ENCODE peak calls at places on chromosomes 6 and 20, in ten cellular contexts. S, Z, L, J, B, P, C, F, K and T are unnamed samples. For H3K9me3, the result is how much of the 10 kb centered on the place peaks cover.

GRCh38 chr6:136403166-136403980 is 113.7 kb upstream of the BCLAF1 start:
- DNase-seq in S (no peak), Z (peak), L (no peak), J (no peak), B (peak), P (no peak), C (no peak), F (peak), K (peak), T (no peak)

GRCh38 chr20:53750827-53751393 is 157.3 kb upstream of the ZNF217 start:
- DNase-seq in S (no peak), Z (peak), L (peak), J (no peak), B (no peak), P (no peak), C (no peak), F (peak), K (peak), T (no peak)

GRCh38 chr6:21965953-21966539 is 330.8 kb downstream of the PRL start:
- DNase-seq in S (no peak), Z (no peak), L (no peak), J (no peak), B (no peak), P (no peak), C (no peak), F (no peak), K (no peak), T (no peak)

GRCh38 chr6:161882196-161882595 is 608.3 kb upstream of the AGPAT4 start:
- DNase-seq in S (no peak), Z (no peak), L (no peak), J (no peak), B (no peak), P (no peak), C (no peak), F (no peak), K (no peak), T (no peak)

GRCh38 chr6:53391170-53391569 is 42.4 kb upstream of the ELOVL5 start:
- DNase-seq in S (no peak), Z (no peak), L (no peak), J (no peak), B (no peak), P (no peak), C (no peak), F (peak), K (no peak), T (no peak)

GRCh38 chr6:162964703-162965140 is 236.9 kb downstream of the PACRG start:
- DNase-seq in S (peak), Z (peak), L (no peak), J (no peak), B (peak), P (peak), C (no peak), F (peak), K (peak), T (peak)

GRCh38 chr6:154482858-154483257 is 27.6 kb downstream of the CNKSR3 start:
- DNase-seq in S (peak), Z (no peak), L (no peak), J (no peak), B (no peak), P (no peak), C (no peak), F (peak), K (no peak), T (no peak)

GRCh38 chr6:148653138-148653776 is 93.6 kb upstream of the UST start:
- DNase-seq in S (no peak), Z (no peak), L (peak), J (no peak), B (peak), P (no peak), C (no peak), F (no peak), K (peak), T (no peak)

GRCh38 chr6:37357288-37357687 is 3.5 kb downstream of the RNF8 start:
- DNase-seq in S (no peak), Z (no peak), L (no peak), J (no peak), B (no peak), P (no peak), C (no peak), F (no peak), K (no peak), T (no peak)

GRCh38 chr6:166998256-166999144 is 697 bp upstream of the CEP43 start:
- DNase-seq in S (peak), Z (peak), L (no peak), J (peak), B (no peak), P (peak), C (no peak), F (no peak), K (no peak), T (no peak)
- TF ChIP-seq CTCF in S (no peak), Z (no peak), L (peak), J (no peak), B (no peak), P (no peak), C (no peak), F (no peak), K (no peak), T (no peak)

DNA sequence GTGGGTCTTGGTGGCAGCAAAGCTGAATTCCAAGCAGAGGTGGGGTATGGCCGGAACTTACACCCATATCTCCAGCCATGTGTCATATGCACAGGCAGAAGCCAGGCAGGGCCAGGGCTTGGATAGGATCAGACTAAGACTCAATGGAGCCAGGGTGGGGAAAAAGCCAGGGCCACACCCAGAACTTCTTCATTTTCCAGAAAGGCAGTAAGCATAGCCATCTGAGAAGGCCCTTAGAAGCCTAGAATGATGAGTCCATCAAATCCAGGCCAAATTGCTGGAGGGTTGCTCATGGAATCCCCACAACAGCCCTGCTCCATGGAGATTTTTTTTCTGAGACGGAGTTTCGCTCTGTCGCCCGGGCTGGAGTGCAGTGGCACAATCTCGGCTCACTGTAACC is 116.2 kb upstream of the SRSF6 start:
- DNase-seq in S (no peak), Z (no peak), L (no peak), J (no peak), B (no peak), P (no peak), C (no peak), F (no peak), K (no peak), T (no peak)
- H3K9me3 ChIP-seq in S (under half), Z (under half), L (under half), J (under half), B (under half), P (under half), C (under half), F (under half), K (under half), T (under half)

GRCh38 chr6:107416179-107416578 is 43.2 kb downstream of the PDSS2 start:
- DNase-seq in S (no peak), Z (no peak), L (no peak), J (no peak), B (no peak), P (no peak), C (no peak), F (no peak), K (no peak), T (no peak)

GRCh38 chr6:107421696-107422256 is 37.6 kb downstream of the PDSS2 start:
- DNase-seq in S (no peak), Z (no peak), L (no peak), J (no peak), B (no peak), P (no peak), C (no peak), F (no peak), K (no peak), T (no peak)

GRCh38 chr6:107414246-107414645 is 45.1 kb downstream of the PDSS2 start:
- DNase-seq in S (no peak), Z (no peak), L (no peak), J (no peak), B (no peak), P (no peak), C (no peak), F (no peak), K (no peak), T (no peak)

GRCh38 chr6:107419747-107420146 is 39.6 kb downstream of the PDSS2 start:
- DNase-seq in S (no peak), Z (no peak), L (no peak), J (no peak), B (no peak), P (no peak), C (no peak), F (peak), K (peak), T (no peak)

GRCh38 chr6:107418118-107418517 is 41.2 kb downstream of the PDSS2 start:
- DNase-seq in S (no peak), Z (no peak), L (peak), J (peak), B (no peak), P (no peak), C (peak), F (peak), K (no peak), T (no peak)
- TF ChIP-seq CTCF in S (peak), Z (no peak), L (peak), J (peak), B (peak), P (no peak), C (peak), F (peak), K (peak), T (no peak)

GRCh38 chr20:46507760-46508407 is 5.5 kb downstream of the ZNF334 start:
- DNase-seq in S (no peak), Z (no peak), L (no peak), J (no peak), B (no peak), P (no peak), C (no peak), F (no peak), K (no peak), T (no peak)

GRCh38 chr20:46501337-46501942 is 11.9 kb downstream of the ZNF334 start:
- DNase-seq in S (no peak), Z (no peak), L (no peak), J (no peak), B (no peak), P (no peak), C (no peak), F (peak), K (no peak), T (no peak)

GRCh38 chr20:46501961-46502360 is 11.4 kb downstream of the ZNF334 start:
- DNase-seq in S (no peak), Z (no peak), L (no peak), J (no peak), B (no peak), P (no peak), C (no peak), F (no peak), K (no peak), T (no peak)

GRCh38 chr20:46509523-46509922 is 3.8 kb downstream of the ZNF334 start:
- DNase-seq in S (no peak), Z (no peak), L (no peak), J (no peak), B (no peak), P (no peak), C (no peak), F (no peak), K (no peak), T (no peak)

GRCh38 chr20:46505501-46505900 is 7.9 kb downstream of the ZNF334 start:
- DNase-seq in S (no peak), Z (no peak), L (no peak), J (no peak), B (no peak), P (no peak), C (no peak), F (no peak), K (no peak), T (no peak)
- H3K9me3 ChIP-seq in S (under half), Z (under half), L (under half), J (half or more), B (under half), P (under half), C (under half), F (under half), K (under half), T (under half)